ENCODE peak calls at places on chromosomes 12 and 14, in six cellular contexts. T is A673, S is thoracic aorta, R is prostate gland, V is coronary artery, Z is neural progenitor cell. U is an unnamed sample.

GRCh38 chr12:49847161-49847560 is 4.3 kb upstream of the BCDIN3D start:
- DNase-seq in T (no peak), S (no peak), R (no peak), V (peak; percentile 14), Z (no peak), U (no peak)

GRCh38 chr14:93936245-93936644 is 9.1 kb downstream of the FAM181A start:
- DNase-seq in T (peak; percentile 60), S (no peak), R (no peak), V (no peak), Z (peak; percentile 83), U (no peak)

GRCh38 chr12:110074089-110074488 is 25.8 kb upstream of the C12orf76 start:
- DNase-seq in T (no peak), S (no peak), R (no peak), V (no peak), Z (no peak), U (no peak)

GRCh38 chr14:74551903-74552371 is 58.4 kb downstream of the ISCA2 start:
- DNase-seq in T (no peak), S (no peak), R (peak; percentile 61), V (peak; percentile 85), Z (peak; percentile 44), U (no peak)

GRCh38 chr12:111868676-111869588 is 26.9 kb downstream of the MAPKAPK5 start:
- DNase-seq in T (no peak), S (no peak), R (no peak), V (no peak), Z (peak; percentile 61), U (no peak)

GRCh38 chr14:64968167-64968566 is 4.0 kb downstream of the RAB15 start:
- DNase-seq in T (no peak), S (no peak), R (no peak), V (no peak), Z (no peak), U (no peak)

GRCh38 chr12:111768159-111768895 is 1.6 kb downstream of the ALDH2 start:
- DNase-seq in T (no peak), S (no peak), R (no peak), V (no peak), Z (no peak), U (no peak)

GRCh38 chr14:34046799-34047520 is 96.1 kb upstream of the EGLN3 start:
- DNase-seq in T (no peak), S (no peak), R (no peak), V (no peak), Z (no peak), U (no peak)

GRCh38 chr14:35878272-35879140 is 52.4 kb downstream of the BRMS1L start:
- DNase-seq in T (peak; percentile 80), S (no peak), R (no peak), V (no peak), Z (no peak), U (no peak)

GRCh38 chr14:59631237-59631636 is 54.6 kb upstream of the CCDC175 start:
- DNase-seq in T (peak; percentile 52), S (no peak), R (no peak), V (no peak), Z (peak; percentile 61), U (no peak)

GRCh38 chr14:30283822-30284446 is 275.0 kb upstream of the G2E3 start:
- DNase-seq in T (peak; percentile 56), S (no peak), R (no peak), V (no peak), Z (peak; percentile 70), U (no peak)

GRCh38 chr12:6963741-6964446 is 6.6 kb downstream of the PHB2 start:
- DNase-seq in T (no peak), S (no peak), R (no peak), V (peak; percentile 73), Z (no peak), U (no peak)

GRCh38 chr14:103393687-103394626 is 8.7 kb downstream of the MARK3 start:
- DNase-seq in T (peak; percentile 56), S (no peak), R (no peak), V (no peak), Z (peak; percentile 38), U (no peak)
- H3K27ac ChIP-seq in T (peak overlapping the region; percentile 2), S (peak overlapping the region; percentile 20), R (no peak overlapping the region), V (no peak overlapping the region), Z (no peak overlapping the region), U (peak overlapping the region; percentile 21)

GRCh38 chr12:19107750-19108149 is 21.8 kb upstream of the PLEKHA5 start:
- DNase-seq in T (no peak), S (no peak), R (no peak), V (no peak), Z (no peak), U (peak; percentile 72)
- TF ChIP-seq CTCF in T (no peak), S (no peak), R (no peak), V (no peak), Z (no peak), U (no peak)

DNA sequence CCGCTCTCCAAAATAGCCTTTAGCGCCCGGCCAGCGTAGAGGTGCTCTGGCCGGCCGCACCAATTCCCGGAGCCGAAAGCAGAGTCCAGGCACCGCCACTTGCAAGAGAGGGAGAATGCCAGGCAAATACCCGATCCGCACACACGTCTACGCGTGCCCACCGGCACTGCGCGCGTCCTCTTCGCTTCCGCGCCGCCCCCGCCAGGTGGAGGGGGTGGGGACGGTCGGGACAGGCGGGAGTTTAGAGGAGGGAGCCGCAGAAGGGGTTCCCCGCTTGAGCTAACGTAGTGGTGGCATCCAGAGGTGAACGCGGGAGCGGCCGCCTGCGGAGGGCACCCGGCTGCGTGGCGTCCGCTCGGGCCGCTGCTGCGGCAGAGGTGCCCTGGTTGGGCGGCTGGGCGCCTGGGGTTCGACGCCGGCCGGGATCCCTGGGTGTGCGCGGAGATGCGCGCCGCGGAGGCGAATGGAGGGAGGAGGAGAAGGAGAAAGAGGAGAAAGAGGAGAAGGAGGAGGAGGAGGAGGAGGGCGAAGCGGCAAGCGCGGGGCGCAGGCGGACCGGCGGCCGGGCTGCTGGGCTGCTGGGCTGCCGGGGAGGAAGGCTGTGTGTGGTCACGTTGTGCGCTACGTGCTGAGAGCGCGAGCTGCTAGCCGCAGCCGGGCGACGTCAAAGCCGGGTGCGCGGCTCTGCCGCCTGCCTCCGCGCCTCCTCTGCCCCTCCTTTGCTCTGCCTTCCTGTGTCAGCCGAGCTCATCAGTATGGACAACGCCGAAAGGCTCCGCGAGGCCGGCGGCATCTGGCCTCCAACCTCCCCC is at the start of gene MDGA2:
- DNase-seq in T (peak; percentile 14), S (no peak), R (no peak), V (no peak), Z (peak; percentile 85), U (peak; percentile 78)
- H3K4me3 ChIP-seq in T (peak within 1 kb of the TSS; percentile 35), S (peak within 1 kb of the TSS; percentile 47), R (no peak within 1 kb of the TSS), V (peak within 1 kb of the TSS; percentile 67), Z (peak within 1 kb of the TSS; percentile 72), U (peak within 1 kb of the TSS; percentile 15)

DNA sequence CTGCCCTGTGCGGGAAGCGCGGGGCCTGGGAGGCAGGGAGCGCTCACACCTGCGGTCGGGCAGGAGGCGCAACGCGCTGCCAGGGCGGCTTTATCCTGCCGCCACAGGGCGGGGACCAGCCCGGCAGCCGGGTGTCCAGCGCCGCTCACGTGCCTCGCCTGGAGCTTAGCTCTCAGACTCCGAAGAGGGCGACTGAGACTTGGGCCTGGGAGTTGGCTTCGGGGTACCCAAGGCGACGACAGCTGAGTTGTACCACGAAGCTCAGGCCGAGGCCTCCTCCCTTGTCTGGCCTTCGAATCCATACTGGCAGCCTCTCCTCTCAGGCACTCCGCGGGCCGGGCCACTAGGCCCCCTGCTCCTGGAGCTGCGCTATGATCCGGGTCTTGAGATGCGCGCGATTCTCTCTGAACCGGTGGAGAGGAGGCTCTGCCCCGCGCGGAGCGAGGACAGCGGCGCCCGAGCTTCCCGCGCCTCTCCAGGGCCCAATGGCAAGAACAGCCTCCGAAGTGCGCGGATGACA is 6.9 kb downstream of the SIX1 start:
- DNase-seq in T (no peak), S (no peak), R (no peak), V (no peak), Z (peak; percentile 90), U (no peak)
- H3K27ac ChIP-seq in T (no peak overlapping the region), S (peak overlapping the region; percentile 11), R (peak overlapping the region; percentile 86), V (no peak overlapping the region), Z (no peak overlapping the region), U (no peak overlapping the region)

U was measured in left lung.